ENCODE peak calls at places on chromosomes 5 and 9, in six cellular contexts. One of them, this sample, is unnamed.

GRCh38 chr9:101536938-101537337 is 3.3 kb downstream of the RNF20 start:
- DNase-seq in vagina: no peak
- DNase-seq in tibial nerve: no peak
- DNase-seq in heart right ventricle: no peak
- DNase-seq in A673: peak; percentile 36
- DNase-seq in body of pancreas: peak; percentile 14
- DNase-seq in this sample: no peak

GRCh38 chr5:82793808-82794419 is 283.3 kb downstream of the TMEM167A start:
- DNase-seq in vagina: no peak
- DNase-seq in A673: peak; percentile 63
- DNase-seq in body of pancreas: peak; percentile 17
- DNase-seq in tibial nerve: no peak
- DNase-seq in heart right ventricle: no peak
- DNase-seq in this sample: no peak

GRCh38 chr5:75275736-75276135 is 39.1 kb upstream of the ANKRD31 start:
- DNase-seq in body of pancreas: no peak
- DNase-seq in A673: no peak
- DNase-seq in tibial nerve: no peak
- DNase-seq in vagina: no peak
- DNase-seq in heart right ventricle: no peak
- DNase-seq in this sample: no peak

GRCh38 chr5:171415115-171415730 is 4.2 kb upstream of the FGF18 start:
- DNase-seq in heart right ventricle: no peak
- DNase-seq in A673: no peak
- DNase-seq in vagina: no peak
- DNase-seq in tibial nerve: no peak
- DNase-seq in body of pancreas: no peak
- DNase-seq in this sample: no peak

GRCh38 chr9:80885894-80886293 is 803.5 kb downstream of the TLE1 start:
- DNase-seq in tibial nerve: no peak
- DNase-seq in body of pancreas: no peak
- DNase-seq in heart right ventricle: no peak
- DNase-seq in vagina: no peak
- DNase-seq in A673: peak; percentile 51
- DNase-seq in this sample: peak; percentile 8

GRCh38 chr9:16460711-16461110 is 409.8 kb downstream of the BNC2 start:
- DNase-seq in vagina: no peak
- DNase-seq in A673: no peak
- DNase-seq in tibial nerve: no peak
- DNase-seq in heart right ventricle: no peak
- DNase-seq in body of pancreas: no peak
- DNase-seq in this sample: no peak

GRCh38 chr5:133818031-133818431 is 150.4 kb downstream of the C5orf15 start:
- DNase-seq in heart right ventricle: peak; percentile 39
- DNase-seq in vagina: no peak
- DNase-seq in tibial nerve: peak; percentile 19
- DNase-seq in body of pancreas: peak; percentile 94
- DNase-seq in A673: no peak
- DNase-seq in this sample: no peak

GRCh38 chr5:180675036-180675635 is 25.7 kb upstream of the FLT4 start:
- DNase-seq in heart right ventricle: no peak
- DNase-seq in vagina: peak; percentile 43
- DNase-seq in tibial nerve: no peak
- DNase-seq in A673: no peak
- DNase-seq in body of pancreas: no peak
- DNase-seq in this sample: no peak

GRCh38 chr9:120742951-120743416 is 28.7 kb upstream of the MEGF9 start:
- DNase-seq in A673: peak; percentile 74
- DNase-seq in body of pancreas: no peak
- DNase-seq in vagina: no peak
- DNase-seq in tibial nerve: no peak
- DNase-seq in heart right ventricle: no peak
- DNase-seq in this sample: no peak

GRCh38 chr9:95102001-95102433 is 215.5 kb downstream of the FANCC start:
- DNase-seq in heart right ventricle: no peak
- DNase-seq in body of pancreas: no peak
- DNase-seq in tibial nerve: no peak
- DNase-seq in vagina: no peak
- DNase-seq in A673: no peak
- DNase-seq in this sample: peak; percentile 72

GRCh38 chr5:158670199-158670598 is 429.5 kb downstream of the EBF1 start:
- DNase-seq in vagina: no peak
- DNase-seq in A673: no peak
- DNase-seq in body of pancreas: no peak
- DNase-seq in tibial nerve: no peak
- DNase-seq in heart right ventricle: no peak
- DNase-seq in this sample: no peak

GRCh38 chr9:24464321-24464951 is 81.3 kb downstream of the IZUMO3 start:
- DNase-seq in heart right ventricle: no peak
- DNase-seq in A673: no peak
- DNase-seq in tibial nerve: no peak
- DNase-seq in body of pancreas: no peak
- DNase-seq in vagina: no peak
- DNase-seq in this sample: no peak

GRCh38 chr5:137751869-137752491 is 2.2 kb downstream of the HNRNPA0 start:
- DNase-seq in A673: peak; percentile 82
- DNase-seq in tibial nerve: no peak
- DNase-seq in body of pancreas: peak; percentile 30
- DNase-seq in vagina: no peak
- DNase-seq in heart right ventricle: no peak
- DNase-seq in this sample: no peak

GRCh38 chr5:137753227-137753985 is 757 bp downstream of the HNRNPA0 start:
- DNase-seq in A673: no peak
- DNase-seq in body of pancreas: peak; percentile 52
- DNase-seq in tibial nerve: peak; percentile 37
- DNase-seq in vagina: no peak
- DNase-seq in heart right ventricle: peak; percentile 64
- DNase-seq in this sample: no peak

GRCh38 chr5:137753986-137754235 is 252 bp downstream of the HNRNPA0 start:
- DNase-seq in tibial nerve: no peak
- DNase-seq in vagina: no peak
- DNase-seq in heart right ventricle: no peak
- DNase-seq in body of pancreas: no peak
- DNase-seq in A673: no peak
- DNase-seq in this sample: no peak

GRCh38 chr5:137754236-137754960 is at the start of gene HNRNPA0:
- DNase-seq in vagina: no peak
- DNase-seq in tibial nerve: peak; percentile 93
- DNase-seq in heart right ventricle: peak; percentile 97
- DNase-seq in body of pancreas: peak; percentile 97
- DNase-seq in A673: peak; percentile 97
- DNase-seq in this sample: peak; percentile 98

DNA sequence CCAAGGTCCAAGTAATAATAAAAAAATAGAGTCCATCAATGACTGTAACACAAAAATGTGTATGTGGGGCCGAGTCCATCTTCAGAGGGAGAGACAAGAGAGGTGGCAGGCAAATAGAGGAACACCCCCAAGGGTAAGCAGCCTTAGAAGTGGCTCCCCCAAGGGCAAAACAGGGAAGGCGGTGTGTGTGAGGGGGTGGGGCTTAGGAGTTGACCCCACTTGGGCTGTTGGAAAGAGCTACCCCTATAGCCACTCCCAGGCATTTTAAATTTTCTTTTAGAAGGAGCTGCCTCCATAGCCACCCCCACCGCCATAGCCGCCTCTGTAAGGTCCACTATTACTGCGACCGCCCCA is 1.3 kb downstream of the HNRNPA0 start:
- DNase-seq in heart right ventricle: peak; percentile 31
- DNase-seq in tibial nerve: no peak
- DNase-seq in A673: peak; percentile 47
- DNase-seq in body of pancreas: no peak
- DNase-seq in vagina: no peak
- DNase-seq in this sample: no peak
- H3K27ac ChIP-seq in heart right ventricle: peak overlapping the region; percentile 99
- H3K27ac ChIP-seq in tibial nerve: peak overlapping the region; percentile 99
- H3K27ac ChIP-seq in A673: peak overlapping the region; percentile 100
- H3K27ac ChIP-seq in body of pancreas: peak overlapping the region; percentile 99
- H3K27ac ChIP-seq in vagina: peak overlapping the region; percentile 100
- H3K27ac ChIP-seq in this sample: peak overlapping the region; percentile 27

GRCh38 chr9:110143969-110144545 is 63.9 kb downstream of the C9orf152 start:
- DNase-seq in A673: no peak
- DNase-seq in heart right ventricle: no peak
- DNase-seq in vagina: no peak
- DNase-seq in tibial nerve: no peak
- DNase-seq in body of pancreas: no peak
- DNase-seq in this sample: no peak
- H3K4me3 ChIP-seq in A673: no peak overlapping the region
- H3K4me3 ChIP-seq in heart right ventricle: no peak overlapping the region
- H3K4me3 ChIP-seq in vagina: no peak overlapping the region
- H3K4me3 ChIP-seq in tibial nerve: no peak overlapping the region
- H3K4me3 ChIP-seq in body of pancreas: no peak overlapping the region
- H3K4me3 ChIP-seq in this sample: no peak overlapping the region

GRCh38 chr5:71454913-71455312 is 538 bp upstream of the BDP1 start:
- DNase-seq in vagina: no peak
- DNase-seq in heart right ventricle: no peak
- DNase-seq in A673: no peak
- DNase-seq in tibial nerve: no peak
- DNase-seq in body of pancreas: no peak
- DNase-seq in this sample: no peak
- H3K27ac ChIP-seq in vagina: peak overlapping the region; percentile 93
- H3K27ac ChIP-seq in heart right ventricle: no peak overlapping the region
- H3K27ac ChIP-seq in A673: peak overlapping the region; percentile 83
- H3K27ac ChIP-seq in tibial nerve: peak overlapping the region; percentile 89
- H3K27ac ChIP-seq in body of pancreas: peak overlapping the region; percentile 94
- H3K27ac ChIP-seq in this sample: peak overlapping the region; percentile 87

GRCh38 chr9:129078691-129079503 is 2.0 kb upstream of the DOLPP1 start:
- DNase-seq in body of pancreas: no peak
- DNase-seq in vagina: no peak
- DNase-seq in tibial nerve: no peak
- DNase-seq in A673: no peak
- DNase-seq in heart right ventricle: no peak
- DNase-seq in this sample: no peak
- H3K4me3 ChIP-seq in body of pancreas: no peak overlapping the region
- H3K4me3 ChIP-seq in vagina: no peak overlapping the region
- H3K4me3 ChIP-seq in tibial nerve: no peak overlapping the region
- H3K4me3 ChIP-seq in A673: no peak overlapping the region
- H3K4me3 ChIP-seq in heart right ventricle: no peak overlapping the region
- H3K4me3 ChIP-seq in this sample: no peak overlapping the region